ENCODE peak calls at places on chromosomes 7 and 10, in four cellular contexts. I, G, L and W are unnamed samples.

GRCh38 chr10:81498152-81498551 is 376.8 kb upstream of the NRG3 start:
- DNase-seq in I (no peak), G (no peak), L (no peak), W (no peak)

GRCh38 chr10:43606323-43607198 is at the start of gene ZNF485:
- DNase-seq in I (peak; percentile 82), G (peak; percentile 59), L (peak; percentile 23), W (peak; percentile 81)

GRCh38 chr10:45380903-45381610 is 7.0 kb downstream of the ALOX5 start:
- DNase-seq in I (no peak), G (no peak), L (no peak), W (no peak)

GRCh38 chr7:44377134-44377463 is 51.7 kb upstream of the CAMK2B start:
- DNase-seq in I (no peak), G (no peak), L (no peak), W (no peak)

GRCh38 chr7:121204537-121204936 is 124.3 kb upstream of the WNT16 start:
- DNase-seq in I (no peak), G (no peak), L (no peak), W (no peak)

GRCh38 chr7:47721670-47722069 is 139.8 kb upstream of the TNS3 start:
- DNase-seq in I (no peak), G (no peak), L (no peak), W (no peak)

GRCh38 chr7:22942191-22942590 is 71.7 kb downstream of the HYCC1 start:
- DNase-seq in I (no peak), G (no peak), L (no peak), W (no peak)

GRCh38 chr10:70694410-70695179 is 22.3 kb downstream of the ADAMTS14 start:
- DNase-seq in I (no peak), G (no peak), L (no peak), W (no peak)

GRCh38 chr7:75889223-75889825 is 10.5 kb downstream of the RHBDD2 start:
- DNase-seq in I (no peak), G (no peak), L (no peak), W (no peak)

DNA sequence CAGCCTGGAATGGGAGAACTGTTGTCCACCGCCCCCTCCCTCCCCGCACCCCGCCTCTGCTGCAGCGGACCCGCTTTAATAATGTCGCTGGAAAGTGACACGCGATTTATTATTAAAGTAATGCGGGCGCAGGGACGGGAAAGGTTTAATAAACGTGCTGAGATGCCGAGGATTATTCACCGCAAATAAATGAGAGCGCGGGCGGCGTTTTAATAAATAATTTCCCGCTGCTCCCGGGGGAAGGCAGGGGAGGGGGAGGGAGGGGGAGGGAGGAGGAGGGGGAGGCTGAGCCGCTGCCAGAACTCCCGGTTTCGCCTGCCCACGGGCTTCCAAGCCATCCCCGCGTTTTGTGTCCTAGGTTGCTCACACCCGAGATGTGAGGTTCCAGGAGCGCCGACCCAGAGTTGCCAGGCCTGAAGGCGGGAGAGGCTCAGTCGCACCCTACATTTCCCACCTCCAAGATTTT is 5.1 kb downstream of the KAZALD1 start:
- DNase-seq in I (peak; percentile 31), G (peak; percentile 17), L (no peak), W (no peak)
- H3K27ac ChIP-seq in I (no peak overlapping the region), G (peak overlapping the region; percentile 32), L (peak overlapping the region; percentile 81), W (peak overlapping the region; percentile 41)

GRCh38 chr10:3720228-3721019 is 64.6 kb downstream of the KLF6 start:
- DNase-seq in I (no peak), G (no peak), L (peak; percentile 17), W (peak; percentile 75)
- TF ChIP-seq POLR2A in I (no peak), G (no peak), L (no peak), W (no peak)

DNA sequence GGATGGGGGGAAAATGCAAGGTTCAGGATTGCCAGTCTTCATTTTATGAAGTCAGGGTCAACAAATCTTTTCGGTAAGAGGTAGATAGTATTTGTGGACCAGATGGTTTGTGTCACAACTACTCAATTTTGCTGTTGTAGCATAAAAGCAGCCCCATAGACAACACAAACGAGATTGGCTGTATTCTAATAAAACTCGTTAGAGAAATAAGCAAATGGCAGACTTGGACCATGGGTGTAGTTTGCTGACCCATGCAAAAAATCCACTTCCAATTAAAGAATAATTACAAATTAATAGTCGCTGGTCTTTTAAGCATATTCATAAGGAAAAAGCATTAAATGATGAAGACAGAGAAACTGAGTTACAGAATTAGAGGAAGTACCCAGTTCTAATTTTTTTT is 247.1 kb downstream of the CRPPA start:
- DNase-seq in I (no peak), G (no peak), L (no peak), W (no peak)
- TF ChIP-seq CTCF in I (no peak), G (no peak), L (no peak), W (no peak)

DNA sequence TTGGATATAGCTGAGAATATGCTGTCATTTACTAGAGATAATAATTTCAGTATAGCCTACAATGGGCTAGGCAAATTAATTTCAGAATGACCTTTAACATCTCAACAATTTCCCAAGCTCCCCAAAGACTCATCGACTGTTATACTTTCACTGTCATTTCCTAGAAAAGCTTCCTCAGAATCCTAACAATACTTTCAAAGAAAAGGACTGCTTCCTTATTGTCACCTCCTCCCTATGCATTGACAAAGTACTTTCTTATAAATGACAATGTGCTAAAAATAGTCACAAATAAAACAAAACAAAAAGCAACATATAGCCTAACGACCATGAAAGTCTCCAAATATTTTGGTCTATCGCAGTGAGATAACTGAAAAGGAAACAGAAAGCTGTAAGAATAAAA is 272.6 kb downstream of the ELMO1 start:
- DNase-seq in I (no peak), G (no peak), L (no peak), W (no peak)
- H3K27ac ChIP-seq in I (no peak overlapping the region), G (no peak overlapping the region), L (no peak overlapping the region), W (no peak overlapping the region)

GRCh38 chr7:149871576-149871975 is 2.2 kb upstream of the ATP6V0E2 start:
- DNase-seq in I (no peak), G (peak; percentile 15), L (no peak), W (no peak)

GRCh38 chr7:149873968-149874643 is at the start of gene ATP6V0E2:
- DNase-seq in I (no peak), G (peak; percentile 20), L (no peak), W (no peak)

GRCh38 chr7:149873074-149873967 is 448 bp upstream of the ATP6V0E2 start:
- DNase-seq in I (peak; percentile 92), G (peak; percentile 96), L (peak; percentile 91), W (peak; percentile 98)

GRCh38 chr7:149870701-149871483 is 2.9 kb upstream of the ATP6V0E2 start:
- DNase-seq in I (no peak), G (peak; percentile 20), L (no peak), W (no peak)

DNA sequence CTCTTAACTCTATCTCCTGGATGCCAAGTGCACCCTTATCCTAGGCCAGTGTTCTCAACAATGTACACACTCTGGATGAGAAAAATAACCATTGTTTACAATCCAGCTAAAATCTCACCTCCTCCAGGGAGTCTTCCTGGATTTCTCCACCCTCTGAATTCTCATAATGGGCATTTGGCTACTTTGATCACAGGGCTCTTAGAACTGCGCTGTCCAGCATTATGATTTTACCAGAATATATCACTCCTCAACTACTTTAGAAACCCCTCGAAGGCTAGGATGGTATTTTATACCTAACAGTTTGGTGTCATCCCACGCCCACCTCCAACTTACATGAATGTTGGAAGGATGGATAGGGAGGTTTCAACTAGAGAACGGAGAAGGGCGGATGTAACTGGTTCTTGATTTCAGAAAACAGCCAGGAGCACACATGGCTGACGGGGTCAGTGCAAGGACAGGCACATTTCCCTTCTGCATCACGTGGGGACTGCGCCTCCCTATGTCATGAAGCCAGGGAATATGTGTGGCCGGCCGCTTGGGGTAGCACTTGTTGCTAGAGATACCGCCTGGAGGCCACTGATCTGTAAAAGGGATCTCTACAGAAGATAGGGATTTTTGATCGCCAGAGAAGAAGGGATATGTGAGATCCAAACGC is 1.2 kb upstream of the ATP6V0E2 start:
- DNase-seq in I (peak; percentile 59), G (peak; percentile 63), L (peak; percentile 81), W (peak; percentile 96)
- TF ChIP-seq POLR2A in I (no peak), G (no peak), L (no peak), W (peak; percentile 20)

GRCh38 chr7:99447943-99448342 is 9.2 kb downstream of the CPSF4 start:
- DNase-seq in I (no peak), G (no peak), L (peak; percentile 51), W (no peak)
- TF ChIP-seq CTCF in I (no peak), G (no peak), L (peak; percentile 80), W (no peak)

GRCh38 chr10:114246679-114247305 is 7.7 kb downstream of the VWA2 start:
- DNase-seq in I (no peak), G (no peak), L (no peak), W (no peak)
- H3K27ac ChIP-seq in I (no peak overlapping the region), G (no peak overlapping the region), L (no peak overlapping the region), W (no peak overlapping the region)